ENCODE peak calls at places on chromosomes 2 and 18, in eight cellular contexts. S is cortex of kidney; W is RPMI7951; H is esophagus muscularis mucosa; P is naive thymus-derived CD4-positive, alpha-beta T cell; E is hypothalamus; V is retina; D is GM13977. T is an unnamed sample.

GRCh38 chr2:213751446-213751845 is 467.2 kb downstream of the SPAG16 start:
- DNase-seq in S (no peak), W (no peak), H (no peak), P (no peak), E (no peak), V (no peak), D (peak; percentile 24), T (no peak)

GRCh38 chr2:129730979-129731378 is 248.5 kb upstream of the RAB6C start:
- DNase-seq in S (no peak), W (no peak), H (no peak), P (no peak), E (no peak), V (no peak), D (no peak), T (no peak)

GRCh38 chr2:238790877-238791276 is 57.0 kb upstream of the TWIST2 start:
- DNase-seq in S (no peak), W (no peak), H (no peak), P (no peak), E (no peak), V (no peak), D (no peak), T (no peak)

GRCh38 chr2:39548971-39549370 is 111.9 kb upstream of the MAP4K3 start:
- DNase-seq in S (no peak), W (no peak), H (peak; percentile 47), P (no peak), E (no peak), V (no peak), D (no peak), T (no peak)

GRCh38 chr18:40984856-40985255 is 970.2 kb upstream of the PIK3C3 start:
- DNase-seq in S (no peak), W (no peak), H (no peak), P (no peak), E (no peak), V (no peak), D (no peak), T (no peak)

GRCh38 chr2:150120271-150120950 is 367.1 kb downstream of the RND3 start:
- DNase-seq in S (no peak), W (no peak), H (no peak), P (no peak), E (no peak), V (peak; percentile 79), D (no peak), T (peak; percentile 29)

GRCh38 chr2:176115883-176116813 is at the start of gene HOXD10:
- DNase-seq in S (no peak), W (peak; percentile 67), H (no peak), P (no peak), E (no peak), V (peak; percentile 72), D (no peak), T (no peak)

GRCh38 chr2:230828272-230828961 is 36.3 kb upstream of the ITM2C start:
- DNase-seq in S (no peak), W (no peak), H (no peak), P (no peak), E (no peak), V (peak; percentile 61), D (peak; percentile 67), T (no peak)

GRCh38 chr2:149427371-149427770 is 97.0 kb downstream of the LYPD6 start:
- DNase-seq in S (no peak), W (no peak), H (no peak), P (no peak), E (no peak), V (no peak), D (no peak), T (no peak)

GRCh38 chr18:62877448-62878221 is 162.3 kb downstream of the PHLPP1 start:
- DNase-seq in S (no peak), W (peak; percentile 64), H (no peak), P (no peak), E (no peak), V (peak; percentile 14), D (no peak), T (no peak)

GRCh38 chr18:46416706-46417638 is 240.0 kb downstream of the LOXHD1 start:
- DNase-seq in S (no peak), W (peak; percentile 16), H (no peak), P (no peak), E (no peak), V (no peak), D (no peak), T (no peak)

GRCh38 chr2:188746727-188747126 is 227.4 kb upstream of the COL3A1 start:
- DNase-seq in S (no peak), W (peak; percentile 15), H (no peak), P (no peak), E (no peak), V (no peak), D (no peak), T (no peak)

GRCh38 chr2:29578084-29578598 is 343.2 kb downstream of the ALK start:
- DNase-seq in S (no peak), W (no peak), H (no peak), P (no peak), E (no peak), V (no peak), D (no peak), T (no peak)

GRCh38 chr2:182639971-182640370 is 76.1 kb upstream of the DNAJC10 start:
- DNase-seq in S (no peak), W (no peak), H (no peak), P (no peak), E (no peak), V (no peak), D (no peak), T (no peak)

GRCh38 chr2:111049792-111050640 is 70.7 kb upstream of the BCL2L11 start:
- DNase-seq in S (no peak), W (no peak), H (peak; percentile 45), P (no peak), E (no peak), V (no peak), D (peak; percentile 50), T (no peak)

GRCh38 chr18:70417847-70418246 is 129.0 kb downstream of the SOCS6 start:
- DNase-seq in S (no peak), W (no peak), H (no peak), P (no peak), E (no peak), V (no peak), D (no peak), T (no peak)

GRCh38 chr2:174903243-174903513 is 102.0 kb downstream of the CHN1 start:
- DNase-seq in S (no peak), W (no peak), H (no peak), P (no peak), E (no peak), V (peak; percentile 26), D (no peak), T (no peak)

GRCh38 chr2:220673475-220673874 is 898.6 kb downstream of the EPHA4 start:
- DNase-seq in S (no peak), W (no peak), H (no peak), P (no peak), E (no peak), V (no peak), D (no peak), T (no peak)

GRCh38 chr18:42654561-42654960 is 460.9 kb downstream of the RIT2 start:
- DNase-seq in S (no peak), W (no peak), H (no peak), P (no peak), E (no peak), V (no peak), D (no peak), T (no peak)

GRCh38 chr2:33126973-33127372 is 180.2 kb downstream of the LTBP1 start:
- DNase-seq in S (no peak), W (peak; percentile 69), H (no peak), P (no peak), E (no peak), V (no peak), D (no peak), T (no peak)

GRCh38 chr18:55314615-55315237 is 273.3 kb downstream of the TCF4 start:
- DNase-seq in S (no peak), W (no peak), H (no peak), P (no peak), E (no peak), V (no peak), D (no peak), T (no peak)

GRCh38 chr2:218857371-218858137 is 2.1 kb upstream of the WNT6 start:
- DNase-seq in S (no peak), W (peak; percentile 56), H (no peak), P (no peak), E (no peak), V (no peak), D (no peak), T (no peak)

GRCh38 chr2:196849895-196850294 is 40.7 kb upstream of the C2orf66 start:
- DNase-seq in S (no peak), W (peak; percentile 21), H (no peak), P (no peak), E (no peak), V (no peak), D (no peak), T (peak; percentile 27)

GRCh38 chr2:216492951-216493685 is 5.5 kb upstream of the RPL37A start:
- DNase-seq in S (no peak), W (peak; percentile 86), H (no peak), P (no peak), E (no peak), V (no peak), D (no peak), T (no peak)

GRCh38 chr18:427005-427404 is 73.5 kb downstream of the COLEC12 start:
- DNase-seq in S (no peak), W (peak; percentile 93), H (no peak), P (no peak), E (no peak), V (no peak), D (no peak), T (no peak)

GRCh38 chr2:197828464-197829135 is 24.2 kb downstream of the PLCL1 start:
- DNase-seq in S (no peak), W (no peak), H (no peak), P (no peak), E (no peak), V (no peak), D (no peak), T (no peak)

GRCh38 chr18:8084160-8084559 is 517.0 kb downstream of the PTPRM start:
- DNase-seq in S (no peak), W (peak; percentile 41), H (no peak), P (no peak), E (no peak), V (no peak), D (no peak), T (peak; percentile 47)

GRCh38 chr18:3664563-3665178 is 214.7 kb downstream of the TGIF1 start:
- DNase-seq in S (no peak), W (peak; percentile 55), H (no peak), P (no peak), E (no peak), V (peak; percentile 32), D (no peak), T (no peak)